ENCODE peak calls at places on chromosomes 4 and X, in nine cellular contexts. J is astrocyte of the spinal cord, W is iris pigment epithelial cell, Z is right cardiac atrium, S is WTC11, K is GF-D8, Y is mesothelial cell of epicardium, H is activated T-cell treated with anti-CD3 and anti-CD28 coated beads for 48 hours, O is heart right ventricle. B is an unnamed sample.

GRCh38 chrX:65009459-65009858 is 33.2 kb upstream of the ZC4H2 start:
- DNase-seq in J (no peak), W (no peak), Z (no peak), S (no peak), K (no peak), Y (no peak), H (no peak), O (no peak), B (no peak)

GRCh38 chr4:94763005-94763404 is 5.2 kb downstream of the BMPR1B start:
- DNase-seq in J (no peak), W (no peak), Z (no peak), S (no peak), K (no peak), Y (no peak), H (no peak), O (no peak), B (no peak)

GRCh38 chr4:125483278-125483677 is 168.5 kb downstream of the FAT4 start:
- DNase-seq in J (no peak), W (no peak), Z (no peak), S (no peak), K (no peak), Y (no peak), H (no peak), O (no peak), B (no peak)

GRCh38 chrX:7149421-7149820 is 1.5 kb upstream of the PUDP start:
- DNase-seq in J (no peak), W (no peak), Z (no peak), S (no peak), K (no peak), Y (no peak), H (no peak), O (no peak), B (no peak)

GRCh38 chr4:13615162-13615561 is 12.4 kb downstream of the BOD1L1 start:
- DNase-seq in J (no peak), W (no peak), Z (no peak), S (no peak), K (peak), Y (no peak), H (no peak), O (no peak), B (no peak)

GRCh38 chr4:69330345-69330744 is 50.1 kb downstream of the UGT2B28 start:
- DNase-seq in J (no peak), W (no peak), Z (no peak), S (no peak), K (no peak), Y (no peak), H (no peak), O (no peak), B (no peak)

GRCh38 chr4:164935363-164935762 is 42.1 kb downstream of the TRIM61 start:
- DNase-seq in J (no peak), W (no peak), Z (no peak), S (peak), K (no peak), Y (no peak), H (no peak), O (no peak), B (no peak)

GRCh38 chr4:153113838-153114105 is 90.5 kb upstream of the TRIM2 start:
- DNase-seq in J (no peak), W (no peak), Z (no peak), S (no peak), K (no peak), Y (no peak), H (no peak), O (no peak), B (no peak)

GRCh38 chrX:7514871-7515599 is 327.9 kb upstream of the VCX start:
- DNase-seq in J (no peak), W (no peak), Z (no peak), S (no peak), K (no peak), Y (no peak), H (no peak), O (no peak), B (no peak)

GRCh38 chr4:127069675-127070074 is 563.1 kb upstream of the INTU start:
- DNase-seq in J (no peak), W (no peak), Z (no peak), S (no peak), K (no peak), Y (no peak), H (no peak), O (no peak), B (no peak)

GRCh38 chrX:74178536-74178935 is 125.4 kb upstream of the ZCCHC13 start:
- DNase-seq in J (no peak), W (no peak), Z (peak), S (peak), K (no peak), Y (no peak), H (no peak), O (no peak), B (no peak)

GRCh38 chr4:173218411-173219125 is 50.0 kb downstream of the GALNT7 start:
- DNase-seq in J (peak), W (peak), Z (no peak), S (no peak), K (no peak), Y (no peak), H (no peak), O (no peak), B (peak)

GRCh38 chrX:19912-20571 is 261.1 kb upstream of the PLCXD1 start:
- DNase-seq in J (peak), W (peak), Z (no peak), S (peak), K (no peak), Y (no peak), H (no peak), O (no peak), B (no peak)

GRCh38 chrX:50903387-50904027 is 7.0 kb upstream of the BMP15 start:
- DNase-seq in J (peak), W (peak), Z (no peak), S (peak), K (no peak), Y (no peak), H (no peak), O (no peak), B (peak)

GRCh38 chrX:81377329-81377728 is 175.4 kb downstream of the SH3BGRL start:
- DNase-seq in J (peak), W (peak), Z (no peak), S (no peak), K (no peak), Y (no peak), H (no peak), O (no peak), B (no peak)

GRCh38 chr4:112318239-112319142 is 21.3 kb downstream of the ALPK1 start:
- DNase-seq in J (no peak), W (no peak), Z (no peak), S (no peak), K (no peak), Y (no peak), H (no peak), O (no peak), B (no peak)

GRCh38 chr4:39626261-39626660 is 12.4 kb downstream of the SMIM14 start:
- DNase-seq in J (no peak), W (no peak), Z (no peak), S (no peak), K (no peak), Y (no peak), H (no peak), O (no peak), B (no peak)

GRCh38 chr4:77922158-77923094 is 59.8 kb downstream of the MRPL1 start:
- DNase-seq in J (peak), W (peak), Z (no peak), S (no peak), K (no peak), Y (no peak), H (no peak), O (no peak), B (no peak)

GRCh38 chr4:76993787-76994641 is 44.5 kb downstream of the SEPTIN11 start:
- DNase-seq in J (no peak), W (no peak), Z (no peak), S (no peak), K (no peak), Y (no peak), H (peak), O (no peak), B (no peak)

GRCh38 chr4:100450449-100450848 is 67.4 kb downstream of the EMCN start:
- DNase-seq in J (no peak), W (peak), Z (no peak), S (no peak), K (no peak), Y (no peak), H (no peak), O (no peak), B (no peak)

GRCh38 chr4:188987011-188987410 is 847.8 kb downstream of the TRIML1 start:
- DNase-seq in J (no peak), W (no peak), Z (no peak), S (no peak), K (no peak), Y (no peak), H (no peak), O (no peak), B (no peak)

GRCh38 chrX:78753571-78753970 is 6.1 kb downstream of the LPAR4 start:
- DNase-seq in J (no peak), W (no peak), Z (no peak), S (no peak), K (no peak), Y (no peak), H (no peak), O (no peak), B (no peak)

GRCh38 chr4:134027931-134028330 is 173.7 kb downstream of the PABPC4L start:
- DNase-seq in J (peak), W (peak), Z (no peak), S (no peak), K (no peak), Y (no peak), H (no peak), O (no peak), B (peak)

GRCh38 chr4:169485791-169486742 is 126.3 kb downstream of the NEK1 start:
- DNase-seq in J (peak), W (peak), Z (no peak), S (no peak), K (no peak), Y (no peak), H (no peak), O (no peak), B (peak)

GRCh38 chrX:118519411-118520205 is 24.0 kb downstream of the DOCK11 start:
- DNase-seq in J (peak), W (peak), Z (no peak), S (no peak), K (no peak), Y (no peak), H (no peak), O (no peak), B (no peak)

GRCh38 chr4:126647756-126648396 is 984.9 kb upstream of the INTU start:
- DNase-seq in J (peak), W (peak), Z (no peak), S (no peak), K (no peak), Y (no peak), H (no peak), O (no peak), B (no peak)

GRCh38 chrX:49269768-49270248 is at the start of gene PPP1R3F:
- DNase-seq in J (no peak), W (no peak), Z (no peak), S (no peak), K (no peak), Y (no peak), H (no peak), O (no peak), B (no peak)

GRCh38 chrX:45322382-45322781 is 121.7 kb upstream of the DIPK2B start:
- DNase-seq in J (peak), W (peak), Z (peak), S (peak), K (no peak), Y (no peak), H (no peak), O (no peak), B (peak)

B was measured in LoVo.